ENCODE peak calls at places on chromosomes 6 and 20, in four cellular contexts. A is colonic mucosa, S is IMR-90, G is neural progenitor cell. Q is an unnamed sample.
A peak's percentile ranks its signal among the peaks of the same experiment; 100 is the strongest.

GRCh38 chr20:47309806-47310426 is 46.6 kb downstream of the ZMYND8 start:
- DNase-seq in G (peak; percentile 46), A (no peak), S (no peak), Q (no peak)

GRCh38 chr6:16503919-16504554 is 257.2 kb downstream of the ATXN1 start:
- DNase-seq in G (no peak), A (no peak), S (no peak), Q (no peak)

GRCh38 chr20:60327971-60328660 is 369.9 kb downstream of the CDH26 start:
- DNase-seq in S (peak; percentile 7), A (no peak), G (no peak), Q (peak; percentile 31)

GRCh38 chr20:18907353-18907752 is 93.8 kb downstream of the SCP2D1 start:
- DNase-seq in S (no peak), A (no peak), G (no peak), Q (no peak)

GRCh38 chr6:43493230-43493629 is 15.9 kb downstream of the TJAP1 start:
- DNase-seq in S (no peak), A (no peak), G (no peak), Q (no peak)

GRCh38 chr6:138590796-138591709 is 91.8 kb upstream of the NHSL1 start:
- DNase-seq in G (peak; percentile 82), A (peak; percentile 75), S (peak; percentile 79), Q (peak; percentile 53)

GRCh38 chr20:35004749-35005462 is 49.2 kb downstream of the MYH7B start:
- DNase-seq in S (no peak), G (no peak), A (no peak), Q (no peak)

GRCh38 chr20:44153636-44154043 is 33.3 kb downstream of the JPH2 start:
- DNase-seq in G (no peak), S (peak; percentile 13), A (no peak), Q (peak; percentile 33)

GRCh38 chr6:16466778-16467177 is 228.4 kb downstream of the GMPR start:
- DNase-seq in S (no peak), A (no peak), G (no peak), Q (no peak)

GRCh38 chr6:127737768-127738167 is 160.8 kb downstream of the C6orf58 start:
- DNase-seq in A (no peak), S (peak; percentile 8), G (no peak), Q (peak; percentile 6)

GRCh38 chr6:42313038-42313437 is 95.4 kb upstream of the MRPS10 start:
- DNase-seq in G (no peak), S (peak; percentile 84), A (no peak), Q (no peak)

GRCh38 chr20:51840865-51841264 is 38.5 kb upstream of the SALL4 start:
- DNase-seq in S (no peak), A (no peak), G (no peak), Q (no peak)

GRCh38 chr6:151400473-151400872 is 9.1 kb upstream of the ZBTB2 start:
- DNase-seq in G (no peak), S (peak; percentile 75), A (no peak), Q (peak; percentile 10)

GRCh38 chr6:11575408-11576033 is 38.0 kb downstream of the TMEM170B start:
- DNase-seq in G (peak; percentile 79), S (peak; percentile 84), A (peak; percentile 63), Q (peak; percentile 67)

GRCh38 chr6:157162756-157163433 is 160.4 kb downstream of the TMEM242 start:
- DNase-seq in G (peak; percentile 74), A (no peak), S (no peak), Q (no peak)

GRCh38 chr6:154805288-154805911 is 72.2 kb downstream of the SCAF8 start:
- DNase-seq in S (peak; percentile 70), A (no peak), G (peak; percentile 16), Q (peak; percentile 18)

GRCh38 chr6:101286146-101286545 is 107.4 kb upstream of the GRIK2 start:
- DNase-seq in S (no peak), G (no peak), A (no peak), Q (no peak)

GRCh38 chr6:71236926-71237425 is 51.6 kb upstream of the OGFRL1 start:
- DNase-seq in G (peak; percentile 2), S (no peak), A (no peak), Q (no peak)

GRCh38 chr6:78076371-78076770 is 423.5 kb downstream of the MEI4 start:
- DNase-seq in G (no peak), A (no peak), S (no peak), Q (no peak)

GRCh38 chr6:12929678-12930077 is 213.1 kb downstream of the PHACTR1 start:
- DNase-seq in G (no peak), S (no peak), A (no peak), Q (no peak)

GRCh38 chr6:73798592-73798991 is 102.6 kb downstream of the CD109 start:
- DNase-seq in A (peak; percentile 19), S (peak; percentile 99), G (no peak), Q (peak; percentile 85)

GRCh38 chr20:4082406-4083102 is 67.2 kb upstream of the RNF24 start:
- DNase-seq in A (no peak), S (peak; percentile 82), G (peak; percentile 70), Q (peak; percentile 79)
- H3K27ac ChIP-seq in A (peak overlapping the region; percentile 2), S (peak overlapping the region; percentile 97), G (no peak overlapping the region), Q (peak overlapping the region; percentile 70)

GRCh38 chr20:10505320-10506226 is 70.5 kb downstream of the SLX4IP start:
- DNase-seq in G (no peak), S (peak; percentile 35), A (no peak), Q (no peak)
- H3K27ac ChIP-seq in G (no peak overlapping the region), S (no peak overlapping the region), A (peak overlapping the region; percentile 12), Q (peak overlapping the region; percentile 5)

GRCh38 chr6:149004664-149005063 is 257.8 kb downstream of the UST start:
- DNase-seq in S (no peak), G (no peak), A (no peak), Q (no peak)

GRCh38 chr6:148999921-149000589 is 253.2 kb downstream of the UST start:
- DNase-seq in A (peak; percentile 32), S (peak; percentile 87), G (no peak), Q (peak; percentile 62)

GRCh38 chr6:149001422-149001821 is 254.6 kb downstream of the UST start:
- DNase-seq in G (no peak), A (no peak), S (no peak), Q (no peak)

GRCh38 chr6:148999501-148999900 is 252.7 kb downstream of the UST start:
- DNase-seq in G (no peak), S (peak; percentile 56), A (no peak), Q (no peak)

DNA sequence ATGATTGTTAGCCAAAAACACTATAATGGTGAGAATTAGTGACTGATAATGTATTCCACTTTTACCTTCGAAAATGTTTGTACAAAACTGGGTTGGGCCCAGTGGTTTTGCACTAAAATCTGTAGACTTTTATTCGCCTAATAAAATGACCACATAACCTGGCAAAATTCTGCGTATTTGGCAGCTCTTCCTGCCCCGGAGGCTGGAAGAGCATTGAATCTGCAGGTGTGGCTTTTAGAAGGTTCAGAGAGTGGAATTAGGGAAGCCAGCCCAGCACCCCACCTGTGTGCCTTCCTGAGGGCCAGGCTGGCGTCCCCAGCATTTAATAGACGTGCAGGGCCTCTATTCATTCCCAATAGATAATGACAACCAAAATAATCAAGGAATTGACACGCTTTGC is 256.7 kb downstream of the UST start:
- DNase-seq in S (no peak), A (no peak), G (no peak), Q (peak; percentile 14)
- H3K27ac ChIP-seq in S (no peak overlapping the region), A (no peak overlapping the region), G (no peak overlapping the region), Q (no peak overlapping the region)

GRCh38 chr6:113073611-113074191 is 726.6 kb downstream of the RFPL4B start:
- DNase-seq in A (no peak), S (peak; percentile 74), G (no peak), Q (peak; percentile 9)
- H3K27ac ChIP-seq in A (no peak overlapping the region), S (no peak overlapping the region), G (no peak overlapping the region), Q (no peak overlapping the region)

GRCh38 chr6:169812257-169812644 is 60.8 kb downstream of the ERMARD start:
- DNase-seq in A (no peak), G (no peak), S (no peak), Q (no peak)
- H3K27ac ChIP-seq in A (no peak overlapping the region), G (no peak overlapping the region), S (no peak overlapping the region), Q (no peak overlapping the region)

DNA sequence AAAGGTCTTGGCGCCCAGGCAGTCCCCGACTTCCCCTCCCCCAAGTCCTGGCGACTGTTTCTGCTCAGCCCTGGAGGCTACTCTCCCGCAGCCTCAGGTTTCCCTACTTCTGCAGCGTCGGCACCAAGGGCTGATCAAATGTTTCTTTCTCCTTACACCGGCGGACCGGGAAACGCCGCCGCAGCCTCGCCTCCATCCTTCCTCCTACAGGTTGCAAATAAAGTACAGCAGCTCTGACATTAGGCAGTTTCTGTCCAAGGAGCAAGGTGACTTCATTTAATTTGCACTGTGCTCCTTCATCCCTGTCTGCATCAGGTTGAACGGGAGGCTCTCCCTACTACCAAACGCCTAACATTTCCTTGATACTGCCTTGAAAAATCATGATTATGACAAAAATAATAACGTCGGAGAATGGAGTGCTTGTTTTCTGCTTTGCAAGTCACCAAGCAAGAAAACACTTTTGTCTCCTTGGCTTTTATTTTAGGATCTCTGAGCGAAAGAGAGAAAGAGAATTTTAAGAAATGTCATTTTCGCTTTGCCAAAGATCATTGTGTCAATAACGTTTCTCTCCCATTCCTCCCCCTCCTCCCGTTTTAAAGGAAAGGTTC is 1.0 kb downstream of the CLIC5 start:
- DNase-seq in A (peak; percentile 63), G (peak; percentile 65), S (no peak), Q (no peak)
- H3K27ac ChIP-seq in A (peak overlapping the region; percentile 72), G (no peak overlapping the region), S (no peak overlapping the region), Q (no peak overlapping the region)

DNA sequence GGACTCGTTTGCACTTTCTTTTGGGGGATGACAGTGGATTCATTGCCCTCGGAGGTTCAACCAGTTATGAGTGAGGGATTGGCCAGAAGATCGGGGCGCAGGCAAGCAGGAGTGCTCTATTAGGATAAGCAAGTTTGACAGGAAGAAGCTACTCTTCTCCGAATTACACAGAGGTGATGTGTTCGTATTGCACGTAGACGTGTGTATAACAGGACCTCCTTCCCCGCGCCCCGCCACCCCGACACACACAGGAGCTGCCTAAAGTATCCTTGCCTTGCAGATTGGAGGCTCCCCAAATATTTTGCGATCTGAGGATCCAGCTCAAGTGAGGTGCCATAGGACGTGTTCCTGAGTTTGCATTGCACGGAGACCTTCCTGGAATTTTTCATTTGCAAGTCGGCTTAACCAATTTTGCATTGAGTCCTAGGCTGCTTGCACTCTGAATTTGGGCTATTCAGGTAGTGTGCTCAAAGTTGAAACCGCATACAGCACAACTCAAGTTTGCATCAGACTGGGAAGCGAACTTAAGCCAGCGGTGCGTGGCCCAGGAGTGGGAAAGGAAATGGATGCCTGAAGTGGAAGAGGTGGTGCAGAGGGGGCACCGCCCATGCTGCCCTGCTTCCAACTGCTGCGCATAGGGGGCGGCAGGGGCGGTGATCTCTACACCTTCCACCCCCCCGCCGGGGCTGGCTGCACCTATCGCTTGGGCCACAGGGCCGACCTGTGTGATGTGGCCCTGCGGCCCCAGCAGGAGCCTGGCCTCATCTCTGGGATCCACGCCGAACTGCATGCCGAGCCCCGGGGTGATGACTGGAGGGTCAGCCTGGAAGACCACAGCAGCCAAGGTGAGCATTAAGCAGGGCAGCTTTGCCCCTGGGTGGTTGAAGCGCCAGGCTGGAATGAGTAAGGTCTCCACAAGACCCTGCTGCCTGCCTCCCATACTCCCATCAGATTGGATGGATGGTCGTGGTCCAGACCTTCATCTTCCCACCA is 770 bp downstream of the TCF19 start:
- DNase-seq in S (no peak), A (peak; percentile 34), G (peak; percentile 46), Q (peak; percentile 49)
- H3K27ac ChIP-seq in S (peak overlapping the region; percentile 1), A (no peak overlapping the region), G (no peak overlapping the region), Q (peak overlapping the region; percentile 40)

Q was measured in mammary epithelial cell.